ENCODE peak calls at places on chromosomes 12 and 14, in four cellular contexts. One of them, this sample, is unnamed.

GRCh38 chr14:102590667-102591099 is 1.8 kb upstream of the RCOR1 start:
- DNase-seq in right lobe of liver: peak; percentile 53
- DNase-seq in Panc1: no peak
- DNase-seq in PC-9: peak; percentile 81
- DNase-seq in this sample: peak; percentile 30

GRCh38 chr12:132881853-132882252 is 5.6 kb downstream of the CHFR start:
- DNase-seq in right lobe of liver: no peak
- DNase-seq in PC-9: no peak
- DNase-seq in Panc1: no peak
- DNase-seq in this sample: no peak

GRCh38 chr12:109462868-109463692 is 14.0 kb downstream of the KCTD10 start:
- DNase-seq in Panc1: peak; percentile 50
- DNase-seq in right lobe of liver: peak; percentile 58
- DNase-seq in PC-9: peak; percentile 90
- DNase-seq in this sample: peak; percentile 83

GRCh38 chr12:30599631-30600030 is 96.0 kb downstream of the IPO8 start:
- DNase-seq in Panc1: no peak
- DNase-seq in right lobe of liver: no peak
- DNase-seq in PC-9: no peak
- DNase-seq in this sample: no peak

GRCh38 chr12:79020106-79020505 is 155.5 kb downstream of the SYT1 start:
- DNase-seq in PC-9: no peak
- DNase-seq in Panc1: no peak
- DNase-seq in right lobe of liver: no peak
- DNase-seq in this sample: no peak

GRCh38 chr14:63492391-63492790 is 50.8 kb downstream of the PPP2R5E start:
- DNase-seq in right lobe of liver: no peak
- DNase-seq in PC-9: peak; percentile 67
- DNase-seq in Panc1: no peak
- DNase-seq in this sample: no peak

GRCh38 chr12:31466768-31467167 is 124.2 kb downstream of the DENND5B start:
- DNase-seq in PC-9: no peak
- DNase-seq in right lobe of liver: no peak
- DNase-seq in Panc1: no peak
- DNase-seq in this sample: no peak

GRCh38 chr14:85531594-85532391 is 1.8 kb downstream of the FLRT2 start:
- DNase-seq in right lobe of liver: peak; percentile 46
- DNase-seq in PC-9: no peak
- DNase-seq in Panc1: no peak
- DNase-seq in this sample: peak; percentile 51

GRCh38 chr14:23801766-23802165 is 151.8 kb upstream of the DHRS4 start:
- DNase-seq in Panc1: no peak
- DNase-seq in right lobe of liver: no peak
- DNase-seq in PC-9: no peak
- DNase-seq in this sample: no peak

GRCh38 chr14:89658977-89659670 is 242.1 kb upstream of the FOXN3 start:
- DNase-seq in Panc1: no peak
- DNase-seq in PC-9: no peak
- DNase-seq in right lobe of liver: peak; percentile 75
- DNase-seq in this sample: no peak

GRCh38 chr12:120980800-120981368 is 2.5 kb downstream of the HNF1A start:
- DNase-seq in right lobe of liver: peak; percentile 80
- DNase-seq in PC-9: no peak
- DNase-seq in Panc1: no peak
- DNase-seq in this sample: no peak

GRCh38 chr12:77300815-77301214 is 235.4 kb upstream of the E2F7 start:
- DNase-seq in PC-9: no peak
- DNase-seq in right lobe of liver: no peak
- DNase-seq in Panc1: no peak
- DNase-seq in this sample: no peak

GRCh38 chr14:105337966-105338365 is 23.4 kb downstream of the PACS2 start:
- DNase-seq in Panc1: no peak
- DNase-seq in PC-9: no peak
- DNase-seq in right lobe of liver: peak; percentile 83
- DNase-seq in this sample: no peak

GRCh38 chr14:90398841-90399540 is 2.2 kb downstream of the CALM1 start:
- DNase-seq in right lobe of liver: no peak
- DNase-seq in Panc1: no peak
- DNase-seq in PC-9: no peak
- DNase-seq in this sample: no peak

GRCh38 chr12:54173066-54173726 is 15.6 kb downstream of the SMUG1 start:
- DNase-seq in PC-9: no peak
- DNase-seq in right lobe of liver: no peak
- DNase-seq in Panc1: no peak
- DNase-seq in this sample: no peak

GRCh38 chr12:2461046-2461445 is 333.7 kb upstream of the FKBP4 start:
- DNase-seq in PC-9: no peak
- DNase-seq in Panc1: no peak
- DNase-seq in right lobe of liver: no peak
- DNase-seq in this sample: no peak

GRCh38 chr14:46034305-46034704 is 617.3 kb downstream of the RPL10L start:
- DNase-seq in right lobe of liver: no peak
- DNase-seq in Panc1: no peak
- DNase-seq in PC-9: no peak
- DNase-seq in this sample: no peak
- TF ChIP-seq CTCF in right lobe of liver: no peak
- TF ChIP-seq CTCF in Panc1: no peak
- TF ChIP-seq CTCF in PC-9: no peak
- TF ChIP-seq CTCF in this sample: no peak

GRCh38 chr12:28023156-28023887 is 50.8 kb upstream of the PTHLH start:
- DNase-seq in Panc1: no peak
- DNase-seq in PC-9: peak; percentile 85
- DNase-seq in right lobe of liver: no peak
- DNase-seq in this sample: no peak

GRCh38 chr12:28026701-28027100 is 54.2 kb upstream of the PTHLH start:
- DNase-seq in PC-9: no peak
- DNase-seq in right lobe of liver: no peak
- DNase-seq in Panc1: no peak
- DNase-seq in this sample: no peak

GRCh38 chr12:28021704-28022103 is 49.2 kb upstream of the PTHLH start:
- DNase-seq in Panc1: peak; percentile 86
- DNase-seq in PC-9: peak; percentile 81
- DNase-seq in right lobe of liver: no peak
- DNase-seq in this sample: no peak

GRCh38 chr12:28025821-28026505 is 53.4 kb upstream of the PTHLH start:
- DNase-seq in right lobe of liver: no peak
- DNase-seq in PC-9: no peak
- DNase-seq in Panc1: no peak
- DNase-seq in this sample: no peak

DNA sequence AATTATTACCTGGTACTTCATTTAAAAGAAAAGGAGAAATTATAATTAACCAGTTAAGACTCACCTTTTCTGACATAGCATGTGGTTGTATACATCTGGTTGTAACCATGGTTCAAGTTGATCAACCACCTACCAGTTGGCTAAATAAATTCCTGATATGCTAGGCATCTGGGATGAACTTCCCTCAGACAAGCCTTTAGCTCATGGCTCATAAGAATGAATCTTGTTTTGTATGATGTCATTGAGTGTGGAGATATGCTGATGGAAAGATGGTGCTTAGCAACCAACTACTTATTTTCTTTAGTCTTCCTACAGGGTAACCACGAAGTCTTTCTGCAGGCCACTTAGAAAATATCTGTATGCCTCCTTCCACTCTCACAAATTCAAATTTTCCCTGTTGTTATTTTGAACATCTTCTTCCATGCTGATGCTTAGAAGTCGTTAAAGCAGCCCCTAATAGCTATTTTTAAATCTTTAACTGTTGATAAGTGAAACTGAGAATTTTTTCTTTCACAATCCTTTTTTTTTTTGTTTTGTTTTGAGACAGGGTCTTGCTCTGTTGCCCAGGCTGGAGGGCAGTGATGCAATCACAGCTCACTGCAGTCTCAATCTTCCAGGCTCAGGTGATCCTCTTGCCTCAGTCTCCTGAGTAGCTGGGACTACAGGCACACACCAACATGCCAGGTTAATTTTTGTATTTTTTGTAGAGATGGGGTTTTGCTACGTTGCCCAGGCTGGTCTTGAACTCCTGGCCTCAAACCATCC is 51.9 kb upstream of the PTHLH start:
- DNase-seq in PC-9: no peak
- DNase-seq in right lobe of liver: no peak
- DNase-seq in Panc1: no peak
- DNase-seq in this sample: no peak
- H3K4me1 ChIP-seq in PC-9: peaks cover 60% of the 10 kb centered on the region
- H3K4me1 ChIP-seq in right lobe of liver: no peaks in the 10 kb centered on the region
- H3K4me1 ChIP-seq in Panc1: no peaks in the 10 kb centered on the region
- H3K4me1 ChIP-seq in this sample: no peaks in the 10 kb centered on the region

DNA sequence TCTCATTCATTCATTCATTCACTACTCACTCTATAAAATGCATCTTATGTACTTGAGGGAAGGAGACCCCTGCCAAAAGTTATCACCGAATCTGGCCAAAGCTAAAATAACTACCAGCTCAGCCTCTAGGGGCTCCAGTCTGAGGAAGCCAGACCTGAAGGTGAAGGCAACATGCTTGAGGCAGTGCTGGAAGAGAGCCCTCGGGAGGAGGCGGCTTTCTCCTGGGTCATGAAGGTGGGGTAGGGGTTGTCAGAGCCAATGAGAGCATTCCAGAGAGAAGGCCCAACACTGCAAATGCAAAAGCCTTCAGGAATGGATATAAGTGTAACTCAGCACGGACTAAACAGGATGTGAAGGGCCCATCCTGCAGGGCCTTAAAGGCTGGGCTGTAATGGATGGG is 62.4 kb downstream of the GSC start:
- DNase-seq in right lobe of liver: no peak
- DNase-seq in Panc1: no peak
- DNase-seq in PC-9: no peak
- DNase-seq in this sample: no peak
- TF ChIP-seq CTCF in right lobe of liver: no peak
- TF ChIP-seq CTCF in Panc1: no peak
- TF ChIP-seq CTCF in PC-9: no peak
- TF ChIP-seq CTCF in this sample: no peak

GRCh38 chr14:65847065-65847847 is 434.7 kb downstream of the FUT8 start:
- DNase-seq in right lobe of liver: no peak
- DNase-seq in Panc1: no peak
- DNase-seq in PC-9: no peak
- DNase-seq in this sample: no peak
- H3K4me1 ChIP-seq in right lobe of liver: no peaks in the 10 kb centered on the region
- H3K4me1 ChIP-seq in Panc1: no peaks in the 10 kb centered on the region
- H3K4me1 ChIP-seq in PC-9: no peaks in the 10 kb centered on the region
- H3K4me1 ChIP-seq in this sample: no peaks in the 10 kb centered on the region

GRCh38 chr12:13082866-13083265 is 20.6 kb downstream of the GSG1 start:
- DNase-seq in PC-9: no peak
- DNase-seq in Panc1: no peak
- DNase-seq in right lobe of liver: no peak
- DNase-seq in this sample: no peak

GRCh38 chr12:13075786-13076570 is 27.5 kb downstream of the GSG1 start:
- DNase-seq in right lobe of liver: no peak
- DNase-seq in PC-9: no peak
- DNase-seq in Panc1: no peak
- DNase-seq in this sample: no peak

GRCh38 chr12:13080276-13080675 is 23.2 kb downstream of the GSG1 start:
- DNase-seq in right lobe of liver: no peak
- DNase-seq in Panc1: no peak
- DNase-seq in PC-9: no peak
- DNase-seq in this sample: no peak

GRCh38 chr12:13075114-13075471 is 28.4 kb downstream of the GSG1 start:
- DNase-seq in right lobe of liver: no peak
- DNase-seq in Panc1: no peak
- DNase-seq in PC-9: no peak
- DNase-seq in this sample: no peak

GRCh38 chr12:13079440-13079906 is 24.0 kb downstream of the GSG1 start:
- DNase-seq in PC-9: peak; percentile 33
- DNase-seq in right lobe of liver: no peak
- DNase-seq in Panc1: no peak
- DNase-seq in this sample: no peak
- TF ChIP-seq CTCF in PC-9: no peak
- TF ChIP-seq CTCF in right lobe of liver: no peak
- TF ChIP-seq CTCF in Panc1: no peak
- TF ChIP-seq CTCF in this sample: no peak